ENCODE peak calls at places on chromosomes 16 and 17, in seven cellular contexts. G is fibroblast of mammary gland, L is omental fat pad, W is B cell, A is astrocyte, T is left lung, I is fibroblast of pulmonary artery. V is an unnamed sample.

GRCh38 chr17:12512712-12513355 is 152.9 kb upstream of the MYOCD start:
- DNase-seq in G (peak; percentile 54), L (no peak), W (no peak), A (peak; percentile 54), T (no peak), I (peak; percentile 14), V (no peak)

GRCh38 chr16:55494994-55495421 is 13.9 kb upstream of the LPCAT2 start:
- DNase-seq in G (peak; percentile 95), L (no peak), W (no peak), A (peak; percentile 94), T (no peak), I (peak; percentile 96), V (no peak)

GRCh38 chr16:4303973-4304372 is 11.9 kb upstream of the GLIS2 start:
- DNase-seq in G (no peak), L (no peak), W (no peak), A (no peak), T (no peak), I (no peak), V (no peak)

GRCh38 chr17:78131172-78132085 is 858 bp downstream of the TMC8 start:
- DNase-seq in G (no peak), L (no peak), W (no peak), A (no peak), T (no peak), I (no peak), V (no peak)

GRCh38 chr17:72535779-72536178 is 415.0 kb downstream of the SOX9 start:
- DNase-seq in G (no peak), L (no peak), W (no peak), A (no peak), T (no peak), I (no peak), V (no peak)

GRCh38 chr17:16322636-16323035 is 30.6 kb downstream of the CENPV start:
- DNase-seq in G (peak; percentile 52), L (no peak), W (no peak), A (peak; percentile 77), T (no peak), I (peak; percentile 35), V (no peak)

GRCh38 chr17:69574257-69575197 is 160.0 kb downstream of the MAP2K6 start:
- DNase-seq in G (peak; percentile 41), L (no peak), W (no peak), A (peak; percentile 84), T (no peak), I (peak; percentile 57), V (no peak)

GRCh38 chr17:27207073-27207511 is 86.8 kb upstream of the WSB1 start:
- DNase-seq in G (peak; percentile 80), L (no peak), W (no peak), A (peak; percentile 54), T (no peak), I (peak; percentile 69), V (no peak)

GRCh38 chr17:45225964-45226530 is 4.4 kb downstream of the FMNL1 start:
- DNase-seq in G (no peak), L (no peak), W (peak; percentile 98), A (no peak), T (peak; percentile 94), I (no peak), V (peak; percentile 97)

GRCh38 chr17:19364699-19365498 is 2.4 kb upstream of the B9D1 start:
- DNase-seq in G (no peak), L (no peak), W (no peak), A (no peak), T (peak; percentile 33), I (no peak), V (no peak)

GRCh38 chr17:62718420-62718819 is 89.7 kb downstream of the MARCHF10 start:
- DNase-seq in G (peak; percentile 59), L (no peak), W (no peak), A (peak; percentile 85), T (no peak), I (peak; percentile 77), V (no peak)

GRCh38 chr16:19655242-19655777 is 62.7 kb downstream of the KNOP1 start:
- DNase-seq in G (no peak), L (no peak), W (no peak), A (no peak), T (no peak), I (no peak), V (no peak)

GRCh38 chr16:47392114-47392513 is 68.7 kb downstream of the ITFG1 start:
- DNase-seq in G (peak; percentile 10), L (no peak), W (peak; percentile 67), A (peak; percentile 60), T (no peak), I (no peak), V (no peak)

GRCh38 chr17:60665602-60666001 is 12.0 kb upstream of the BCAS3 start:
- DNase-seq in G (no peak), L (no peak), W (no peak), A (no peak), T (no peak), I (no peak), V (no peak)

GRCh38 chr16:66848172-66848571 is 4.0 kb downstream of the CA7 start:
- DNase-seq in G (no peak), L (no peak), W (no peak), A (no peak), T (no peak), I (no peak), V (no peak)

GRCh38 chr16:88354229-88355092 is 28.3 kb upstream of the ZNF469 start:
- DNase-seq in G (no peak), L (no peak), W (no peak), A (no peak), T (no peak), I (no peak), V (no peak)

GRCh38 chr17:75763613-75764416 is 1.2 kb downstream of the GALK1 start:
- DNase-seq in G (no peak), L (no peak), W (no peak), A (no peak), T (no peak), I (no peak), V (no peak)

GRCh38 chr16:2087426-2088191 is 39.8 kb downstream of the TSC2 start:
- DNase-seq in G (no peak), L (no peak), W (no peak), A (no peak), T (no peak), I (no peak), V (no peak)

GRCh38 chr16:3443108-3444031 is at the start of the genes NAA60 and ZNF597:
- DNase-seq in G (peak; percentile 90), L (peak; percentile 39), W (peak; percentile 86), A (peak; percentile 93), T (peak; percentile 87), I (peak; percentile 95), V (peak; percentile 63)

GRCh38 chr17:8964801-8965393 is 610 bp downstream of the PIK3R5 start:
- DNase-seq in G (no peak), L (no peak), W (no peak), A (no peak), T (peak; percentile 64), I (no peak), V (peak; percentile 23)

GRCh38 chr17:67993153-67993997 is 2.9 kb downstream of the C17orf58 start:
- DNase-seq in G (peak; percentile 77), L (peak; percentile 34), W (peak; percentile 67), A (peak; percentile 68), T (peak; percentile 83), I (peak; percentile 85), V (peak; percentile 60)

GRCh38 chr17:57356153-57356721 is 99.9 kb downstream of the MSI2 start:
- DNase-seq in G (no peak), L (no peak), W (no peak), A (no peak), T (no peak), I (no peak), V (no peak)

GRCh38 chr16:19377864-19378263 is 39.8 kb upstream of the TMC5 start:
- DNase-seq in G (peak; percentile 14), L (no peak), W (no peak), A (no peak), T (no peak), I (peak; percentile 4), V (no peak)

GRCh38 chr16:56115817-56116576 is 75.3 kb upstream of the GNAO1 start:
- DNase-seq in G (no peak), L (no peak), W (no peak), A (no peak), T (no peak), I (peak; percentile 1), V (no peak)

GRCh38 chr16:76931186-76931585 is 259.8 kb upstream of the MON1B start:
- DNase-seq in G (peak; percentile 79), L (no peak), W (no peak), A (no peak), T (no peak), I (peak; percentile 23), V (no peak)

GRCh38 chr16:51989637-51990230 is 557.2 kb downstream of the TOX3 start:
- DNase-seq in G (no peak), L (no peak), W (no peak), A (no peak), T (no peak), I (no peak), V (no peak)

GRCh38 chr16:12341423-12341822 is 364.9 kb downstream of the SNX29 start:
- DNase-seq in G (peak; percentile 70), L (no peak), W (peak; percentile 36), A (peak; percentile 42), T (no peak), I (peak; percentile 7), V (no peak)
- TF ChIP-seq CTCF in G (no peak), L (no peak), W (no peak), A (peak; percentile 14), T (no peak), I (no peak), V (no peak)

GRCh38 chr17:17713839-17714238 is 32.6 kb downstream of the RAI1 start:
- DNase-seq in G (peak; percentile 74), L (no peak), W (no peak), A (peak; percentile 78), T (no peak), I (peak; percentile 47), V (no peak)
- TF ChIP-seq CTCF in G (no peak), L (no peak), W (no peak), A (no peak), T (no peak), I (no peak), V (no peak)

GRCh38 chr17:81403671-81404534 is 8.6 kb downstream of the BAHCC1 start:
- DNase-seq in G (no peak), L (no peak), W (no peak), A (no peak), T (no peak), I (no peak), V (no peak)
- TF ChIP-seq CTCF in G (no peak), L (no peak), W (no peak), A (no peak), T (no peak), I (no peak), V (no peak)

GRCh38 chr17:3040882-3041281 is 22.5 kb downstream of the OR1D5 start:
- DNase-seq in G (no peak), L (no peak), W (no peak), A (no peak), T (no peak), I (no peak), V (no peak)

GRCh38 chr17:3037259-3037658 is 26.1 kb downstream of the OR1D5 start:
- DNase-seq in G (no peak), L (no peak), W (no peak), A (no peak), T (no peak), I (no peak), V (no peak)

GRCh38 chr17:3039748-3040147 is 23.7 kb downstream of the OR1D5 start:
- DNase-seq in G (no peak), L (no peak), W (no peak), A (no peak), T (no peak), I (peak; percentile 88), V (no peak)

GRCh38 chr17:3036800-3037199 is 26.6 kb downstream of the OR1D5 start:
- DNase-seq in G (no peak), L (no peak), W (no peak), A (no peak), T (no peak), I (no peak), V (no peak)

GRCh38 chr17:3038941-3039340 is 24.5 kb downstream of the OR1D5 start:
- DNase-seq in G (no peak), L (no peak), W (no peak), A (no peak), T (no peak), I (no peak), V (no peak)
- TF ChIP-seq CTCF in G (no peak), L (no peak), W (no peak), A (no peak), T (no peak), I (no peak), V (no peak)

V was measured in CD4-positive, alpha-beta T cell.